ENCODE peak calls at places on chromosomes 2 and 18, in four cellular contexts. One of them, this sample, is unnamed.

GRCh38 chr18:2222270-2223185 is 348.8 kb downstream of the METTL4 start:
- DNase-seq in pancreas: no peak
- DNase-seq in GM23248: no peak
- DNase-seq in RWPE2: no peak
- DNase-seq in this sample: no peak

GRCh38 chr2:36582556-36583350 is 15.2 kb downstream of the FEZ2 start:
- DNase-seq in pancreas: no peak
- DNase-seq in GM23248: no peak
- DNase-seq in RWPE2: no peak
- DNase-seq in this sample: no peak

GRCh38 chr2:48754874-48755273 is 650 bp downstream of the LHCGR start:
- DNase-seq in pancreas: no peak
- DNase-seq in GM23248: peak; percentile 28
- DNase-seq in RWPE2: no peak
- DNase-seq in this sample: no peak

GRCh38 chr18:34978533-34978893 is 62.7 kb upstream of the MAPRE2 start:
- DNase-seq in pancreas: no peak
- DNase-seq in GM23248: no peak
- DNase-seq in RWPE2: no peak
- DNase-seq in this sample: no peak

GRCh38 chr2:110125292-110125691 is 9.7 kb upstream of the MALL start:
- DNase-seq in pancreas: no peak
- DNase-seq in GM23248: peak; percentile 41
- DNase-seq in RWPE2: no peak
- DNase-seq in this sample: no peak

GRCh38 chr2:7703523-7704144 is 786.4 kb downstream of the RNF144A start:
- DNase-seq in pancreas: no peak
- DNase-seq in GM23248: no peak
- DNase-seq in RWPE2: no peak
- DNase-seq in this sample: no peak

GRCh38 chr2:130890941-130891669 is 54.4 kb downstream of the ARHGEF4 start:
- DNase-seq in pancreas: no peak
- DNase-seq in GM23248: no peak
- DNase-seq in RWPE2: no peak
- DNase-seq in this sample: no peak

GRCh38 chr2:46915281-46915810 is at the start of gene MCFD2:
- DNase-seq in pancreas: no peak
- DNase-seq in GM23248: peak; percentile 72
- DNase-seq in RWPE2: no peak
- DNase-seq in this sample: peak; percentile 33

GRCh38 chr18:51051105-51051712 is 21.2 kb downstream of the SMAD4 start:
- DNase-seq in pancreas: no peak
- DNase-seq in GM23248: peak; percentile 80
- DNase-seq in RWPE2: no peak
- DNase-seq in this sample: no peak

GRCh38 chr2:231707625-231708049 is 688 bp upstream of the PTMA start:
- DNase-seq in pancreas: no peak
- DNase-seq in GM23248: peak; percentile 54
- DNase-seq in RWPE2: no peak
- DNase-seq in this sample: no peak

GRCh38 chr2:79994161-79994560 is 310.4 kb downstream of the LRRTM1 start:
- DNase-seq in pancreas: no peak
- DNase-seq in GM23248: no peak
- DNase-seq in RWPE2: no peak
- DNase-seq in this sample: no peak

GRCh38 chr18:62637807-62638687 is 77.3 kb upstream of the PHLPP1 start:
- DNase-seq in pancreas: peak; percentile 27
- DNase-seq in GM23248: peak; percentile 44
- DNase-seq in RWPE2: no peak
- DNase-seq in this sample: no peak

GRCh38 chr2:213764849-213765248 is 480.6 kb downstream of the SPAG16 start:
- DNase-seq in pancreas: no peak
- DNase-seq in GM23248: peak; percentile 2
- DNase-seq in RWPE2: no peak
- DNase-seq in this sample: no peak

GRCh38 chr2:40760071-40760666 is 308.3 kb upstream of the SLC8A1 start:
- DNase-seq in pancreas: no peak
- DNase-seq in GM23248: peak; percentile 79
- DNase-seq in RWPE2: no peak
- DNase-seq in this sample: no peak

GRCh38 chr2:146041291-146041868 is 1521.5 kb upstream of the ZEB2 start:
- DNase-seq in pancreas: no peak
- DNase-seq in GM23248: no peak
- DNase-seq in RWPE2: no peak
- DNase-seq in this sample: no peak

GRCh38 chr2:113157108-113157896 is 16.5 kb upstream of the PSD4 start:
- DNase-seq in pancreas: peak; percentile 80
- DNase-seq in GM23248: peak; percentile 58
- DNase-seq in RWPE2: no peak
- DNase-seq in this sample: peak; percentile 70

GRCh38 chr2:71615769-71616730 is 162.7 kb downstream of the DYSF start:
- DNase-seq in pancreas: no peak
- DNase-seq in GM23248: no peak
- DNase-seq in RWPE2: peak; percentile 11
- DNase-seq in this sample: peak; percentile 26

GRCh38 chr2:10424051-10424450 is 24.1 kb downstream of the ODC1 start:
- DNase-seq in pancreas: no peak
- DNase-seq in GM23248: peak; percentile 39
- DNase-seq in RWPE2: no peak
- DNase-seq in this sample: no peak

GRCh38 chr2:145158051-145158586 is 638.2 kb upstream of the ZEB2 start:
- DNase-seq in pancreas: peak; percentile 57
- DNase-seq in GM23248: peak; percentile 84
- DNase-seq in RWPE2: no peak
- DNase-seq in this sample: peak; percentile 48

GRCh38 chr2:43199492-43200481 is 26.6 kb downstream of the ZFP36L2 start:
- DNase-seq in pancreas: peak; percentile 53
- DNase-seq in GM23248: no peak
- DNase-seq in RWPE2: peak; percentile 84
- DNase-seq in this sample: no peak

GRCh38 chr2:185219981-185220380 is 518.6 kb upstream of the FSIP2 start:
- DNase-seq in pancreas: no peak
- DNase-seq in GM23248: no peak
- DNase-seq in RWPE2: no peak
- DNase-seq in this sample: no peak

GRCh38 chr2:199431748-199432213 is 26.0 kb downstream of the SATB2 start:
- DNase-seq in pancreas: no peak
- DNase-seq in GM23248: no peak
- DNase-seq in RWPE2: no peak
- DNase-seq in this sample: no peak

GRCh38 chr2:176818653-176819052 is 393.9 kb upstream of the HNRNPA3 start:
- DNase-seq in pancreas: no peak
- DNase-seq in GM23248: no peak
- DNase-seq in RWPE2: no peak
- DNase-seq in this sample: no peak

GRCh38 chr2:41910126-41910525 is 137.7 kb upstream of the PKDCC start:
- DNase-seq in pancreas: no peak
- DNase-seq in GM23248: peak; percentile 90
- DNase-seq in RWPE2: no peak
- DNase-seq in this sample: no peak

GRCh38 chr2:3535794-3536681 is 16.7 kb upstream of the ADI1 start:
- DNase-seq in pancreas: peak; percentile 45
- DNase-seq in GM23248: peak; percentile 95
- DNase-seq in RWPE2: peak; percentile 76
- DNase-seq in this sample: peak; percentile 57

GRCh38 chr2:237413293-237414055 is 490 bp downstream of the COL6A3 start:
- DNase-seq in pancreas: no peak
- DNase-seq in GM23248: peak; percentile 69
- DNase-seq in RWPE2: no peak
- DNase-seq in this sample: no peak

GRCh38 chr2:237408280-237408679 is 5.7 kb downstream of the COL6A3 start:
- DNase-seq in pancreas: no peak
- DNase-seq in GM23248: peak; percentile 88
- DNase-seq in RWPE2: no peak
- DNase-seq in this sample: no peak

GRCh38 chr2:237412646-237413292 is 1.2 kb downstream of the COL6A3 start:
- DNase-seq in pancreas: no peak
- DNase-seq in GM23248: peak; percentile 55
- DNase-seq in RWPE2: no peak
- DNase-seq in this sample: no peak

GRCh38 chr2:237411683-237412349 is 2.1 kb downstream of the COL6A3 start:
- DNase-seq in pancreas: no peak
- DNase-seq in GM23248: peak; percentile 68
- DNase-seq in RWPE2: no peak
- DNase-seq in this sample: no peak

DNA sequence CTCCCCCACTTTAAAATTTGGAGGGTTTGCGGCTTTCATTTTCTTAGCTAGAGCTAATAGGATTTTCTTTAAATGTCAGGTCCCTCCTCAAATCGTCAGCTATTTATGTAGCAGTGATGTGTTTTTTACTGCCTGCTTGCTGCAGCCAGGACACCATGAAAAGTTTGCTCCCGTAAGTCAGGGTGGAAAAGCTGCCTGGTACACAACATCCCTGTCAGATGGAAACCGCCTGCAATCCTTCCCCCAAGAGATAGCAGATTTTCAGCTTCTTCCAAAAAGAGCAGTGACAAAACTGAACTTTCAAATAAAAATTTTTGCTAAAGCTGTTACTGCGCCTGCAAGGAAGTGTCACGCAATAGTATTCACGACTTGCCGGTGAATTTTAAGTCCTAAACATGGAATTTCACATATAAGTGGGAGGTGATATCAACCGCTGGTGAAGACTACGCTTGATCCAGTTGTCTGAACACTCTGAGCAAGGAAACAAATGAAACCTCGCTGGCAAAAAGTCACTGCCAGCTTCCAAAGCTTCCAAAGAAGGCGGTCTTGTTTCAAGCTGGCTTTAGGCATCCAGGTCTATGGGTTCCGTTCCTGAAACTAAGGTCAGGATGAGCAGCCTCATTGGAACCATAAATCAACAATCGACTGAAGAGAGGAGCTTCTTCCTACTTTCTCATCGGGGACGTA is 2.9 kb downstream of the COL6A3 start:
- DNase-seq in pancreas: no peak
- DNase-seq in GM23248: peak; percentile 57
- DNase-seq in RWPE2: no peak
- DNase-seq in this sample: no peak
- H3K4me3 ChIP-seq in pancreas: no peak overlapping the region
- H3K4me3 ChIP-seq in GM23248: peak overlapping the region; percentile 98
- H3K4me3 ChIP-seq in RWPE2: no peak overlapping the region
- H3K4me3 ChIP-seq in this sample: no peak overlapping the region

GRCh38 chr2:239289545-239289944 is 111.3 kb downstream of the HDAC4 start:
- DNase-seq in pancreas: no peak
- DNase-seq in GM23248: no peak
- DNase-seq in RWPE2: peak; percentile 16
- DNase-seq in this sample: no peak
- H3K27ac ChIP-seq in pancreas: no peak overlapping the region
- H3K27ac ChIP-seq in GM23248: no peak overlapping the region
- H3K27ac ChIP-seq in RWPE2: no peak overlapping the region
- H3K27ac ChIP-seq in this sample: peak overlapping the region; percentile 55

GRCh38 chr2:64228923-64229322 is 84.7 kb upstream of the PELI1 start:
- DNase-seq in pancreas: no peak
- DNase-seq in GM23248: peak; percentile 16
- DNase-seq in RWPE2: no peak
- DNase-seq in this sample: no peak
- H3K4me3 ChIP-seq in pancreas: no peak overlapping the region
- H3K4me3 ChIP-seq in GM23248: no peak overlapping the region
- H3K4me3 ChIP-seq in RWPE2: no peak overlapping the region
- H3K4me3 ChIP-seq in this sample: no peak overlapping the region

GRCh38 chr18:41371718-41372117 is 583.3 kb upstream of the PIK3C3 start:
- DNase-seq in pancreas: no peak
- DNase-seq in GM23248: peak; percentile 24
- DNase-seq in RWPE2: no peak
- DNase-seq in this sample: no peak
- H3K27ac ChIP-seq in pancreas: no peak overlapping the region
- H3K27ac ChIP-seq in GM23248: no peak overlapping the region
- H3K27ac ChIP-seq in RWPE2: no peak overlapping the region
- H3K27ac ChIP-seq in this sample: no peak overlapping the region

This sample was measured in lung.